ENCODE peak calls at places on chromosomes 13 and 19, in ten cellular contexts. B is type B pancreatic cell, C is HTR-8/SVneo, E is GM20000, X is left ventricle myocardium inferior, V is NCI-H1092, U is NCI-H774, Q is NCI-H2081, H is small intestine, I is iris pigment epithelial cell. K is an unnamed sample.

GRCh38 chr19:10566658-10567410 is 1.0 kb upstream of the KRI1 start:
- DNase-seq in B (no peak), C (no peak), E (peak), X (no peak), V (no peak), U (no peak), Q (no peak), H (no peak), I (no peak), K (no peak)

GRCh38 chr13:26663801-26664200 is 96.8 kb downstream of the GPR12 start:
- DNase-seq in B (no peak), C (no peak), E (no peak), X (no peak), V (peak), U (peak), Q (peak), H (peak), I (no peak), K (peak)

GRCh38 chr19:38070573-38070972 is 153.4 kb downstream of the DPF1 start:
- DNase-seq in B (no peak), C (no peak), E (no peak), X (no peak), V (no peak), U (peak), Q (no peak), H (no peak), I (peak), K (no peak)

GRCh38 chr13:30499338-30499737 is 33.6 kb upstream of the HMGB1 start:
- DNase-seq in B (no peak), C (no peak), E (no peak), X (no peak), V (no peak), U (no peak), Q (no peak), H (no peak), I (no peak), K (no peak)

GRCh38 chr13:100564444-100565223 is 24.0 kb downstream of the GGACT start:
- DNase-seq in B (no peak), C (no peak), E (no peak), X (no peak), V (no peak), U (no peak), Q (no peak), H (no peak), I (no peak), K (no peak)

GRCh38 chr19:35316560-35316959 is 12.4 kb upstream of the CD22 start:
- DNase-seq in B (no peak), C (no peak), E (no peak), X (no peak), V (no peak), U (no peak), Q (no peak), H (peak), I (no peak), K (no peak)

GRCh38 chr13:66546534-66547379 is 683.4 kb downstream of the PCDH9 start:
- DNase-seq in B (no peak), C (no peak), E (no peak), X (no peak), V (no peak), U (no peak), Q (no peak), H (no peak), I (peak), K (no peak)

GRCh38 chr13:75511226-75511625 is 26.4 kb downstream of the COMMD6 start:
- DNase-seq in B (no peak), C (no peak), E (no peak), X (no peak), V (no peak), U (no peak), Q (no peak), H (no peak), I (no peak), K (no peak)

GRCh38 chr19:47707135-47707925 is 5.9 kb upstream of the EHD2 start:
- DNase-seq in B (no peak), C (peak), E (peak), X (peak), V (peak), U (peak), Q (peak), H (peak), I (peak), K (peak)

GRCh38 chr13:79141082-79141481 is 265.0 kb downstream of the RBM26 start:
- DNase-seq in B (no peak), C (no peak), E (no peak), X (no peak), V (no peak), U (no peak), Q (no peak), H (no peak), I (no peak), K (no peak)

GRCh38 chr13:24630121-24630520 is 50.1 kb upstream of the ATP12A start:
- DNase-seq in B (no peak), C (no peak), E (no peak), X (no peak), V (no peak), U (no peak), Q (no peak), H (no peak), I (no peak), K (no peak)

GRCh38 chr13:28299941-28300340 is 161.6 kb downstream of the PAN3 start:
- DNase-seq in B (no peak), C (no peak), E (no peak), X (no peak), V (no peak), U (no peak), Q (no peak), H (no peak), I (peak), K (peak)

GRCh38 chr13:80716610-80717081 is 375.7 kb upstream of the SPRY2 start:
- DNase-seq in B (no peak), C (no peak), E (no peak), X (no peak), V (peak), U (no peak), Q (no peak), H (peak), I (peak), K (peak)

GRCh38 chr19:45103200-45103624 is 10.2 kb downstream of the PPP1R37 start:
- DNase-seq in B (no peak), C (no peak), E (peak), X (peak), V (no peak), U (no peak), Q (peak), H (no peak), I (peak), K (peak)

GRCh38 chr19:51749979-51750378 is 1.7 kb downstream of the FPR1 start:
- DNase-seq in B (no peak), C (no peak), E (no peak), X (no peak), V (no peak), U (no peak), Q (no peak), H (no peak), I (peak), K (no peak)

GRCh38 chr13:29446016-29446415 is 149.5 kb downstream of the SLC7A1 start:
- DNase-seq in B (no peak), C (no peak), E (no peak), X (no peak), V (no peak), U (no peak), Q (no peak), H (no peak), I (no peak), K (no peak)

GRCh38 chr19:10552596-10553053 is 8.9 kb downstream of the ATG4D start:
- DNase-seq in B (no peak), C (peak), E (peak), X (no peak), V (no peak), U (no peak), Q (no peak), H (peak), I (peak), K (no peak)